ENCODE peak calls at places on chromosome 17, in nine cellular contexts. O is NCI-H1105; U is kidney epithelial cell; A is sigmoid colon; F is HEK293T; L is H9; Q is stimulated activated CD8-positive, alpha-beta memory T cell treated with anti-CD3 and anti-CD28 coated beads, Interleukin-4, amount 100 ng/mL, for 4 hours; B is psoas muscle; Z is activated gamma-delta T cell treated with Interleukin-2 at 50 U/mL for 16 hours. S is an unnamed sample.
A peak's percentile ranks its signal among the peaks of the same experiment; 100 is the strongest.

GRCh38 chr17:63835167-63835720 is 7.2 kb downstream of the SMARCD2 start:
- DNase-seq in O (no peak), A (peak; percentile 58), B (no peak), L (no peak), U (no peak), Z (no peak), Q (no peak), F (no peak), S (no peak)

GRCh38 chr17:42276359-42276608 is at the start of gene STAT5B:
- DNase-seq in L (peak; percentile 66), A (peak; percentile 85), O (peak; percentile 47), B (peak; percentile 87), Z (peak; percentile 56), U (no peak), Q (peak; percentile 27), F (peak; percentile 85), S (no peak)

GRCh38 chr17:37079735-37080134 is 131.0 kb downstream of the AATF start:
- DNase-seq in F (no peak), L (no peak), O (no peak), Z (no peak), A (no peak), U (no peak), Q (no peak), B (no peak), S (no peak)

GRCh38 chr17:37648555-37648954 is 5.3 kb upstream of the DDX52 start:
- DNase-seq in O (no peak), L (no peak), B (no peak), Q (no peak), F (no peak), U (peak; percentile 76), A (no peak), Z (no peak), S (no peak)

GRCh38 chr17:34118564-34118963 is 136.5 kb upstream of the CCL2 start:
- DNase-seq in Q (no peak), O (no peak), U (no peak), A (no peak), F (no peak), L (peak; percentile 13), Z (no peak), B (no peak), S (no peak)

GRCh38 chr17:82613283-82614094 is 34.8 kb downstream of the WDR45B start:
- DNase-seq in F (no peak), O (peak; percentile 27), Q (no peak), B (no peak), U (no peak), A (no peak), L (peak; percentile 77), Z (no peak), S (no peak)

GRCh38 chr17:19482571-19482970 is 51.1 kb upstream of the SLC47A1 start:
- DNase-seq in Z (no peak), A (no peak), Q (no peak), U (no peak), L (no peak), B (no peak), O (no peak), F (no peak), S (no peak)

GRCh38 chr17:78550464-78550863 is 26.7 kb downstream of the DNAH17 start:
- DNase-seq in L (no peak), O (no peak), Z (no peak), A (no peak), B (no peak), F (no peak), Q (no peak), U (no peak), S (no peak)

GRCh38 chr17:43665038-43665386 is 3.3 kb upstream of the MEOX1 start:
- DNase-seq in A (no peak), B (peak; percentile 58), Q (no peak), F (no peak), U (no peak), L (no peak), O (no peak), Z (no peak), S (no peak)

GRCh38 chr17:55496094-55496881 is 15.0 kb downstream of the SMIM36 start:
- DNase-seq in F (no peak), L (no peak), A (no peak), U (no peak), B (no peak), Q (no peak), Z (no peak), O (no peak), S (no peak)

S was measured in stimulated activated CD4-positive, alpha-beta T cell treated with anti-CD3 and anti-CD28 coated beads, Interleukin-1b, Interleukin-23, amount 100 ng/mL, for 1 hour.